ENCODE peak calls at places on chromosomes 12 and 14, in six cellular contexts. O is NCI-H345; P is AG08396; B is heart left ventricle; X is activated CD4-positive, CD25-positive, alpha-beta regulatory T cell; E is endodermal cell. S is an unnamed sample.

GRCh38 chr14:55348766-55349453 is 62.7 kb downstream of the ATG14 start:
- DNase-seq in O (no peak), P (no peak), B (no peak), X (no peak), E (no peak), S (no peak)

GRCh38 chr12:120725151-120725658 is 421 bp upstream of the ACADS start:
- DNase-seq in O (no peak), P (no peak), B (no peak), X (no peak), E (no peak), S (peak; percentile 37)

GRCh38 chr12:47881826-47882427 is 22.9 kb downstream of the VDR start:
- DNase-seq in O (no peak), P (peak; percentile 85), B (no peak), X (no peak), E (no peak), S (no peak)

GRCh38 chr12:15496738-15497137 is 174.4 kb downstream of the PTPRO start:
- DNase-seq in O (no peak), P (no peak), B (no peak), X (no peak), E (no peak), S (no peak)

GRCh38 chr14:100118377-100119011 is 41.0 kb downstream of the DEGS2 start:
- DNase-seq in O (no peak), P (no peak), B (no peak), X (no peak), E (no peak), S (no peak)

GRCh38 chr14:51817326-51817725 is 43.1 kb upstream of the GNG2 start:
- DNase-seq in O (no peak), P (no peak), B (no peak), X (no peak), E (no peak), S (no peak)

GRCh38 chr14:90616881-90617280 is 199.3 kb downstream of the TTC7B start:
- DNase-seq in O (no peak), P (no peak), B (no peak), X (no peak), E (no peak), S (no peak)

GRCh38 chr12:1799068-1799881 is 21.1 kb upstream of the LRTM2 start:
- DNase-seq in O (no peak), P (no peak), B (no peak), X (no peak), E (peak; percentile 57), S (no peak)

GRCh38 chr12:82835217-82835616 is 148.5 kb downstream of the TMTC2 start:
- DNase-seq in O (no peak), P (no peak), B (no peak), X (no peak), E (no peak), S (no peak)

GRCh38 chr12:132953771-132954170 is 2.3 kb downstream of the ZNF605 start:
- DNase-seq in O (no peak), P (no peak), B (no peak), X (no peak), E (peak; percentile 25), S (no peak)

GRCh38 chr12:3885179-3886094 is 12.2 kb upstream of the PARP11 start:
- DNase-seq in O (peak; percentile 20), P (peak; percentile 22), B (no peak), X (no peak), E (peak; percentile 66), S (peak; percentile 75)

GRCh38 chr12:109301643-109302176 is 7.4 kb downstream of the FOXN4 start:
- DNase-seq in O (no peak), P (no peak), B (no peak), X (no peak), E (no peak), S (no peak)

GRCh38 chr14:103194256-103195045 is 71.2 kb downstream of the TNFAIP2 start:
- DNase-seq in O (no peak), P (peak; percentile 45), B (no peak), X (no peak), E (no peak), S (no peak)

GRCh38 chr14:104593241-104593701 is 11.3 kb downstream of the TMEM179 start:
- DNase-seq in O (no peak), P (no peak), B (peak; percentile 30), X (no peak), E (no peak), S (peak; percentile 30)

GRCh38 chr14:99600232-99600888 is 3.6 kb downstream of the CCDC85C start:
- DNase-seq in O (no peak), P (no peak), B (no peak), X (no peak), E (no peak), S (no peak)

GRCh38 chr12:98388126-98388525 is 127.3 kb upstream of the TMPO start:
- DNase-seq in O (peak; percentile 32), P (no peak), B (no peak), X (no peak), E (no peak), S (no peak)

GRCh38 chr12:6950401-6950801 is 755 bp upstream of the PTPN6 start:
- DNase-seq in O (no peak), P (no peak), B (no peak), X (no peak), E (no peak), S (no peak)

GRCh38 chr12:116384629-116385485 is 107.4 kb upstream of the MED13L start:
- DNase-seq in O (peak; percentile 2), P (no peak), B (peak; percentile 40), X (no peak), E (peak; percentile 85), S (peak; percentile 77)